ENCODE peak calls at places on chromosomes 11 and 22, in ten cellular contexts. S, L, Y, K, R, X, B, F, M and U are unnamed samples.

GRCh38 chr11:14306481-14306880 is 52.5 kb downstream of the RRAS2 start:
- DNase-seq in S (peak; percentile 23), L (no peak), Y (peak; percentile 72), K (peak; percentile 11), R (no peak), X (no peak), B (no peak), F (peak; percentile 11), M (no peak), U (no peak)

GRCh38 chr11:32382339-32383049 is 52.8 kb downstream of the WT1 start:
- DNase-seq in S (no peak), L (no peak), Y (no peak), K (no peak), R (no peak), X (no peak), B (no peak), F (no peak), M (no peak), U (peak; percentile 37)

GRCh38 chr11:26700536-26701235 is 21.2 kb downstream of the SLC5A12 start:
- DNase-seq in S (no peak), L (no peak), Y (no peak), K (no peak), R (no peak), X (no peak), B (no peak), F (peak; percentile 13), M (no peak), U (no peak)

GRCh38 chr22:46262449-46263207 is 515 bp downstream of the PKDREJ start:
- DNase-seq in S (peak; percentile 67), L (peak; percentile 35), Y (peak; percentile 91), K (no peak), R (peak; percentile 60), X (no peak), B (no peak), F (peak; percentile 74), M (no peak), U (no peak)

GRCh38 chr11:116412118-116412889 is 360.5 kb downstream of the BUD13 start:
- DNase-seq in S (no peak), L (no peak), Y (no peak), K (no peak), R (no peak), X (no peak), B (no peak), F (no peak), M (no peak), U (no peak)

GRCh38 chr11:62149986-62150886 is 26.4 kb downstream of the INCENP start:
- DNase-seq in S (no peak), L (no peak), Y (no peak), K (no peak), R (no peak), X (no peak), B (no peak), F (no peak), M (no peak), U (no peak)

GRCh38 chr11:75733346-75734107 is 15.9 kb downstream of the MOGAT2 start:
- DNase-seq in S (peak; percentile 38), L (no peak), Y (no peak), K (no peak), R (no peak), X (no peak), B (no peak), F (peak; percentile 39), M (no peak), U (peak; percentile 25)

GRCh38 chr11:2135648-2136201 is 3.5 kb downstream of the IGF2 start:
- DNase-seq in S (no peak), L (no peak), Y (no peak), K (no peak), R (no peak), X (no peak), B (no peak), F (no peak), M (no peak), U (no peak)

GRCh38 chr11:120786206-120786735 is 237.6 kb upstream of the TBCEL start:
- DNase-seq in S (no peak), L (no peak), Y (no peak), K (no peak), R (no peak), X (no peak), B (no peak), F (no peak), M (no peak), U (no peak)

GRCh38 chr11:60951909-60952741 is at the start of gene SLC15A3:
- DNase-seq in S (peak; percentile 66), L (peak; percentile 27), Y (peak; percentile 82), K (no peak), R (peak; percentile 50), X (no peak), B (peak; percentile 96), F (peak; percentile 49), M (peak; percentile 44), U (no peak)

GRCh38 chr11:57277845-57278720 is 41.0 kb upstream of the APLNR start:
- DNase-seq in S (peak; percentile 90), L (peak; percentile 84), Y (peak; percentile 92), K (peak; percentile 76), R (peak; percentile 86), X (peak; percentile 69), B (peak; percentile 75), F (peak; percentile 85), M (no peak), U (peak; percentile 64)
- H2AFZ ChIP-seq in S (peak overlapping the region; percentile 82), L (peak overlapping the region; percentile 94), Y (peak overlapping the region; percentile 84), K (peak overlapping the region; percentile 48), R (peak overlapping the region; percentile 93), X (peak overlapping the region; percentile 100), B (no peak overlapping the region), F (peak overlapping the region; percentile 96), M (peak overlapping the region; percentile 53), U (peak overlapping the region; percentile 93)

GRCh38 chr11:34425360-34425759 is 13.4 kb upstream of the CAT start:
- DNase-seq in S (no peak), L (no peak), Y (no peak), K (no peak), R (no peak), X (no peak), B (no peak), F (no peak), M (no peak), U (no peak)

GRCh38 chr11:34427171-34427805 is 11.4 kb upstream of the CAT start:
- DNase-seq in S (peak; percentile 97), L (peak; percentile 72), Y (no peak), K (no peak), R (peak; percentile 80), X (no peak), B (no peak), F (no peak), M (no peak), U (peak; percentile 92)

GRCh38 chr11:34426766-34427170 is 12.0 kb upstream of the CAT start:
- DNase-seq in S (peak; percentile 88), L (peak; percentile 71), Y (no peak), K (peak; percentile 57), R (no peak), X (no peak), B (no peak), F (no peak), M (no peak), U (no peak)

GRCh38 chr11:34423300-34423699 is 15.4 kb upstream of the CAT start:
- DNase-seq in S (no peak), L (no peak), Y (no peak), K (no peak), R (no peak), X (no peak), B (no peak), F (no peak), M (no peak), U (no peak)

GRCh38 chr11:34425863-34426262 is 12.9 kb upstream of the CAT start:
- DNase-seq in S (peak; percentile 51), L (no peak), Y (no peak), K (no peak), R (no peak), X (no peak), B (no peak), F (no peak), M (no peak), U (peak; percentile 66)
- H2AFZ ChIP-seq in S (no peak overlapping the region), L (no peak overlapping the region), Y (no peak overlapping the region), K (peak overlapping the region; percentile 69), R (no peak overlapping the region), X (no peak overlapping the region), B (no peak overlapping the region), F (no peak overlapping the region), M (no peak overlapping the region), U (no peak overlapping the region)

GRCh38 chr11:67404515-67405195 is 772 bp downstream of the TBC1D10C start:
- DNase-seq in S (no peak), L (no peak), Y (no peak), K (no peak), R (no peak), X (no peak), B (no peak), F (no peak), M (no peak), U (no peak)

GRCh38 chr11:67398661-67399563 is 2.7 kb downstream of the PPP1CA start:
- DNase-seq in S (no peak), L (no peak), Y (no peak), K (no peak), R (no peak), X (no peak), B (no peak), F (no peak), M (no peak), U (no peak)

GRCh38 chr11:67400942-67401494 is 640 bp downstream of the PPP1CA start:
- DNase-seq in S (peak; percentile 55), L (no peak), Y (no peak), K (no peak), R (no peak), X (no peak), B (peak; percentile 69), F (no peak), M (no peak), U (no peak)

GRCh38 chr11:67400251-67400941 is 1.3 kb downstream of the PPP1CA start:
- DNase-seq in S (peak; percentile 52), L (no peak), Y (no peak), K (no peak), R (no peak), X (no peak), B (no peak), F (no peak), M (no peak), U (no peak)

GRCh38 chr11:67401495-67402191 is at the start of gene PPP1CA:
- DNase-seq in S (peak; percentile 96), L (peak; percentile 79), Y (peak; percentile 92), K (peak; percentile 98), R (peak; percentile 88), X (peak; percentile 53), B (peak; percentile 96), F (peak; percentile 96), M (peak; percentile 84), U (peak; percentile 81)
- H2AFZ ChIP-seq in S (peak within 1 kb of the TSS; percentile 98), L (peak within 1 kb of the TSS; percentile 99), Y (peak within 1 kb of the TSS; percentile 82), K (peak within 1 kb of the TSS; percentile 92), R (peak within 1 kb of the TSS; percentile 91), X (no peak within 1 kb of the TSS), B (no peak within 1 kb of the TSS), F (no peak within 1 kb of the TSS), M (peak within 1 kb of the TSS; percentile 52), U (peak within 1 kb of the TSS; percentile 99)

DNA sequence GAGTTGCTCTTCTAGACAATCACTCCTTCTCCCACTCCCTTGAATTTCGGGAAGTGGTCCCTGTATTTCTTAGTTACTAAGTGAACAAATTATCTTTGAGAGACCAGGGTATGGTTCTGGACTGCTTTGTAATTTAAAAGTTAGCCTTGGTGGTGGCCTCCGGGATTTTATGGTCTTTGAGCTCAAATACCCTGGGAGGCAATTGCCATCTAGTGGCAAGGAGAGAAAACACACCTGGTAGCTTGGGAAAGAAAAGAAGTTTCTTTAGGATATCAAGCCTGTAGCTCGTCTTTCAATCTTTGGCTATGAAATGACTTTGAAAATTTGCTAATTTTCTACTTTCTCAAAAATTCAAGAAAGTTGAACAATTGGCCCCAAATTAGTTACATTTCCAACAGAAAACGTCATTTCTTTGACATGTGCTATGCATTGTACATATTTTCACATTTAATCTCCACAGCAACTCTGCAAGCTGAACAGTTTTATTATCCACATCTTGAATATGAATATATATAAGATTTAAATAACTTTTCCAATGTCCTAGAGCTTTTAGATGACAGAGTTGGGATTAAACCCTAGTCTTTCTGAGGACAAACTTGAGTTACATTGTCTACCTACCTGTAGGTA is 39.1 kb downstream of the MMP27 start:
- DNase-seq in S (peak; percentile 74), L (peak; percentile 60), Y (peak; percentile 74), K (peak; percentile 61), R (peak; percentile 70), X (peak; percentile 37), B (peak; percentile 88), F (peak; percentile 66), M (peak; percentile 46), U (peak; percentile 37)
- H2AFZ ChIP-seq in S (no peak overlapping the region), L (no peak overlapping the region), Y (peak overlapping the region; percentile 0), K (no peak overlapping the region), R (no peak overlapping the region), X (peak overlapping the region; percentile 92), B (no peak overlapping the region), F (peak overlapping the region; percentile 6), M (no peak overlapping the region), U (peak overlapping the region; percentile 13)